ENCODE peak calls at places on chromosomes 16 and 17, in four cellular contexts. H is H1, E is mesendoderm, S is IMR-90. V is an unnamed sample.

GRCh38 chr16:84950906-84951305 is 60.4 kb downstream of the ZDHHC7 start:
- DNase-seq in S (no peak), E (peak), H (no peak), V (no peak)

GRCh38 chr16:75627856-75628255 is 4.8 kb upstream of the ADAT1 start:
- DNase-seq in S (peak), H (no peak), E (no peak), V (no peak)

GRCh38 chr16:75341934-75342811 is 90.7 kb upstream of the BCAR1 start:
- DNase-seq in S (peak), E (no peak), H (no peak), V (no peak)

GRCh38 chr17:31457391-31458234 is 66.1 kb downstream of the RAB11FIP4 start:
- DNase-seq in E (peak), S (no peak), H (no peak), V (no peak)

GRCh38 chr16:9447699-9448098 is 356.3 kb downstream of the HAPSTR1 start:
- DNase-seq in S (no peak), H (no peak), E (no peak), V (no peak)

GRCh38 chr17:42422412-42422957 is 571 bp downstream of the CAVIN1 start:
- DNase-seq in S (peak), E (peak), H (no peak), V (no peak)

GRCh38 chr17:80621335-80622169 is 76.9 kb downstream of the RPTOR start:
- DNase-seq in E (peak), S (no peak), H (no peak), V (no peak)

GRCh38 chr16:56641166-56641565 is 2.7 kb downstream of the MT1A start:
- DNase-seq in S (no peak), H (no peak), E (no peak), V (no peak)

GRCh38 chr16:87778830-87779579 is 13.2 kb upstream of the KLHDC4 start:
- DNase-seq in H (peak), S (peak), E (peak), V (peak)

GRCh38 chr16:50114357-50115129 is 38.6 kb upstream of the TENT4B start:
- DNase-seq in E (peak), S (no peak), H (no peak), V (no peak)

GRCh38 chr17:28985950-28986713 is 19.7 kb downstream of the SEZ6 start:
- DNase-seq in S (no peak), H (peak), E (peak), V (peak)

GRCh38 chr16:70691223-70692129 is 5.6 kb upstream of the MTSS2 start:
- DNase-seq in H (no peak), E (peak), S (peak), V (no peak)

GRCh38 chr16:81752225-81752875 is 26.7 kb upstream of the PLCG2 start:
- DNase-seq in H (no peak), S (no peak), E (peak), V (no peak)
- H3K18ac ChIP-seq in H (no peak), S (no peak), E (peak), V (peak)

GRCh38 chr17:75752405-75753192 is 12.4 kb downstream of the GALK1 start:
- DNase-seq in E (peak), S (no peak), H (no peak), V (no peak)
- H2BK15ac ChIP-seq in E (no peak), S (no peak), H (no peak), V (peak)

GRCh38 chr17:49021095-49021767 is 24.0 kb downstream of the IGF2BP1 start:
- DNase-seq in S (peak), E (peak), H (no peak), V (no peak)
- H3K4ac ChIP-seq in S (peak), E (peak), H (no peak), V (no peak)

GRCh38 chr17:8382880-8383142 is 182 bp downstream of the RPL26 start:
- DNase-seq in S (no peak), E (no peak), H (no peak), V (no peak)
- H3K18ac ChIP-seq in S (no peak), E (peak), H (no peak), V (peak)

DNA sequence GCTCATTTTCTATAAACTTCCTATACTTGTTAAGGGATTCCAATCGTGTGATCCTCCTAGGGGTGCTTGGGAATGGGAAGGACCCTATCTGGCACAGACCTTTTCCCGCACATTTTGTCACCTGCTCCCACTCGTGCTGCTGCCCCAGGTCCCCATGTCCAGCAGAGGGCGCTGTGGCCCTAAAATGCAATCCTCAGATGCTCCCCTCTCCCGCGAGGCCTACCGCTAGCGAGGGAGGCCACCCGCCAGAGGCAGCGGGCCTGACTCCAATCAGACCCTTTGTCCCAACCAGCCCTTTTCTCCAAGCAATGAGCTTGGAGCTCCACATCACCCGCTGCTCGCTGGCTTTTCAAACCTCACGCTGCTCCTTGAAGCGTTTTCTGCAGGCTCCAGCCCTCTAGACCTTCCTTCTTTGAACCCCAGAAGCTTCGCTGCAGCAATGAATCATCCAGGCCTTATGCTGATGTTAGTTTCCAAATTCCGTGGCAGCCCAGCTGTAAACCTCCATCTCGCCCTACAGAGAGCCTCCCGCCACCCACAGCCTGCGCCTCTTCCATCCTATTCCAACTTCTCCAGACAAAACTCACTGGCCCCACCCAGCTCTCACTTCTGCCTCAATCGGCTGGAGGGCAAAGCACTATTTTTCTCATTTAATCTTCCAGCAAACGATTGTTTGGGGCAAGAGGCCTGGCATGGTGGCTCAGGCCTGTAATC is 23.6 kb upstream of the FZD2 start:
- DNase-seq in E (peak), H (no peak), S (peak), V (peak)
- H2BK15ac ChIP-seq in E (no peak), H (no peak), S (peak), V (peak)

GRCh38 chr17:4476512-4477070 is 22.1 kb upstream of the SPNS2 start:
- DNase-seq in S (no peak), H (no peak), E (no peak), V (no peak)
- H3K4ac ChIP-seq in S (no peak), H (no peak), E (no peak), V (peak)

GRCh38 chr17:45896803-45897693 is 2.7 kb downstream of the MAPT start:
- DNase-seq in H (no peak), E (peak), S (no peak), V (peak)
- H3K18ac ChIP-seq in H (peak), E (no peak), S (no peak), V (peak)

GRCh38 chr17:75588546-75589016 is 981 bp downstream of the MYO15B start:
- DNase-seq in H (no peak), E (no peak), S (no peak), V (peak)

GRCh38 chr17:75589919-75590303 is 2.3 kb downstream of the MYO15B start:
- DNase-seq in E (no peak), S (no peak), H (no peak), V (no peak)

GRCh38 chr17:75590314-75590761 is 2.7 kb downstream of the MYO15B start:
- DNase-seq in E (no peak), S (no peak), H (no peak), V (no peak)

GRCh38 chr17:75587718-75588545 is at the start of gene MYO15B:
- DNase-seq in S (no peak), E (peak), H (no peak), V (peak)

DNA sequence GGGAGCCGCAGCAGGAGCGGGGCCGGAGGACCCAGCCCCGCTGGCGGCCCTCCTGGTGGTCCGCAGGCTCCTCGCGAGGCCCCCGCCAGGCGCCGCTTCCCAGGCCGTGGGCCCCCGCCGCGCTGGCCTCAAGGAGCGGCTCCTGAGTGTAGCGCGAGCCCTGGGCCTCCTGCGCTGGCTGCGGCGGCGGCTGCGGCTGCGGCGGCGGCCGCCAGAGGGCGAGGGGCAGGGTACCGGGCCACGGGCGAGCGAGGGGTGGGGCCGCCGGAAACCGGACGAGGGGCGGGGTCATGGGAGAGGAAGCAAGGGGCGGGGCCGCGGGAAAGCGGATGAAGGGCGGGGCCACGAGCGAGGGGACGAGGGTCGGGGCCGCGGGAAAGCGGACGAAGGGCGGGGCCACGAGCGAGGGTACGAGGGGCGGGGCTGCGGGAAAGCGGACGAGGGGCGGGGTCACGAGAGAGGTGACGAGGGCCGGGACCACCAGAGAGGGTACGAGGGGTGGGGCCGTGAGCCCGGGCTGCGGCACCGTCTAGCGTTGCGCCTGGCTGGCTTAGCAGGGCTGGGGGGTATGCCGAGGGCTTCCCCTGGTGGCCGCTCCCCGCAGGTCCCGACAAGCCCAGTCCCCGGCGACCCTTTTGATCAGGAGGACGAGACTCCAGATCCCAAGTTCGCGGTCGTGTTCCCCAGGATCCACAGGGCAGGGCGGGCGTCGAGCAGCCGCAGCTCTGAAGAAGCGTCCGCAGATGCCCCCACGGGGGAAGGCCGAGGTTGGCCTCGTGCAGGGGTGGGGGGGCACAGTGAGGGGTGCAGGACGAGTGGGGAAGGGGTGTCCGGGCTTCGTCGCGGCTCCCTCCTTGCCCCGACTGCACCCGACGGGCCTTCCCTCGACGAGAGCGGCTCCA is 1.7 kb downstream of the MYO15B start:
- DNase-seq in S (peak), E (peak), H (peak), V (peak)
- H2BK15ac ChIP-seq in S (no peak), E (no peak), H (no peak), V (peak)